ENCODE peak calls at places on chromosomes 11 and 22, in nine cellular contexts. A is lower lobe of right lung, O is tibial artery, D is sigmoid colon, L is heart right ventricle, P is adipocyte, H is H1, T is hepatocyte, Q is body of pancreas. G is an unnamed sample.
A peak's percentile ranks its signal among the peaks of the same experiment; 100 is the strongest.

GRCh38 chr22:31363885-31364284 is 17.7 kb upstream of the PATZ1 start:
- DNase-seq in A (no peak), O (no peak), D (no peak), L (no peak), P (no peak), H (no peak), T (no peak), Q (no peak), G (no peak)

GRCh38 chr11:45543808-45544422 is 121.5 kb downstream of the CHST1 start:
- DNase-seq in A (no peak), O (no peak), D (no peak), L (no peak), P (peak; percentile 15), H (peak; percentile 5), T (peak; percentile 55), Q (no peak), G (no peak)

GRCh38 chr22:38066381-38067027 is 9.3 kb downstream of the PICK1 start:
- DNase-seq in A (no peak), O (no peak), D (no peak), L (no peak), P (no peak), H (no peak), T (no peak), Q (no peak), G (no peak)

GRCh38 chr11:128282053-128282452 is 305.3 kb downstream of the ETS1 start:
- DNase-seq in A (no peak), O (no peak), D (no peak), L (no peak), P (no peak), H (no peak), T (no peak), Q (no peak), G (no peak)

GRCh38 chr11:119505861-119506260 is 82.9 kb upstream of the THY1 start:
- DNase-seq in A (no peak), O (no peak), D (peak; percentile 76), L (no peak), P (peak; percentile 88), H (no peak), T (no peak), Q (no peak), G (no peak)

GRCh38 chr11:108647701-108648527 is 17.0 kb upstream of the DDX10 start:
- DNase-seq in A (peak; percentile 60), O (peak; percentile 85), D (no peak), L (peak; percentile 56), P (peak; percentile 92), H (peak; percentile 64), T (peak; percentile 85), Q (peak; percentile 79), G (peak; percentile 76)

GRCh38 chr11:131609921-131610320 is 239.5 kb downstream of the NTM start:
- DNase-seq in A (no peak), O (no peak), D (no peak), L (no peak), P (no peak), H (no peak), T (no peak), Q (no peak), G (no peak)

GRCh38 chr11:47775240-47775869 is 8.2 kb upstream of the FNBP4 start:
- DNase-seq in A (no peak), O (peak; percentile 16), D (no peak), L (no peak), P (no peak), H (no peak), T (no peak), Q (no peak), G (no peak)

DNA sequence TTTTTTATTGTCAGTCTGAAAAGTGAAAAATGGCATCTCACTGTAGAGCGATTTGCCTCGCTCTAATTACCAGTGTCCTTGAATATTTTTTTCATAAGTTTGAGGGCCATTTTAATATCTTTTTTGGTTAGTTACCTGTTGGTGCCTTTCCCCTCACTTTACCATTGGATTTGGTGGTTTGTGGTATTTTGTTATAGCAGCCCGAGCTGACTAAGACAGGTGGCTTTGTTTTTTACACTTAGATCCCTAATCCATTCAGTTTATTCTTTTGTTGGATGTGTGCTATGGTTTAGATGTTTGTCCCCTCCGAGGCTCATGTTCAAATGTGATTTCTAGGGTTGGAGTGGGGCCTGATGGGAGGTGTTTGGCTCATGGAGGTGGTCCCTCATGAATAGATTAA is 6.5 kb upstream of the CAPN5 start:
- DNase-seq in A (no peak), O (peak; percentile 10), D (no peak), L (no peak), P (no peak), H (no peak), T (no peak), Q (no peak), G (no peak)
- H3K36me3 ChIP-seq in A (no peaks in the 10 kb centered on the region), O (no peaks in the 10 kb centered on the region), D (no peaks in the 10 kb centered on the region), L (no peaks in the 10 kb centered on the region), P (no peaks in the 10 kb centered on the region), H (no peaks in the 10 kb centered on the region), T (no peaks in the 10 kb centered on the region), Q (no peaks in the 10 kb centered on the region), G (no peaks in the 10 kb centered on the region)

GRCh38 chr11:58394195-58394594 is 12.5 kb downstream of the OR5B3 start:
- DNase-seq in A (no peak), O (no peak), D (no peak), L (no peak), P (peak; percentile 68), H (no peak), T (no peak), Q (no peak), G (peak; percentile 16)

GRCh38 chr11:58390551-58391063 is 16.1 kb downstream of the OR5B3 start:
- DNase-seq in A (peak; percentile 28), O (no peak), D (no peak), L (peak; percentile 4), P (no peak), H (no peak), T (no peak), Q (no peak), G (no peak)

GRCh38 chr11:58391879-58392278 is 14.8 kb downstream of the OR5B3 start:
- DNase-seq in A (no peak), O (no peak), D (no peak), L (no peak), P (peak; percentile 10), H (no peak), T (no peak), Q (no peak), G (no peak)

GRCh38 chr11:58395581-58395980 is 11.1 kb downstream of the OR5B3 start:
- DNase-seq in A (no peak), O (no peak), D (no peak), L (no peak), P (peak; percentile 15), H (no peak), T (no peak), Q (no peak), G (no peak)

DNA sequence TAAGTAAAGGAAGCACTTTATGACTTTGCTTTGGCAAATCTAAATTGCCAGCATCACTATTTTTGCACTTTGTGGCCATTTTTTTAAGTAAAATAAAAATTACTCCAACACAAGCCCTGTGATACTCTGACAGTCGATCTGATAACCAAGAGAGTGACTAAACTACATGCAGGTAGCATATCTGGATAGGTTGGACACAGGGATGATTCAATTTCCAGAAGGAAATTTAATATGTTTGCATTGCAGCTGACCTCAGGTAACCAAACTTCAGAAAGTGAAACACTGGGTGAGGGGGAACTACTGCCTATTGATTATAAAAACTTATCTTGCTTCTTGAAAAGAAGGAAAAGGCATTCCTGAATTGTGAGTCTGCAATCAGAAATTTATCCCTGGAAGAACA is 13.9 kb downstream of the OR5B3 start:
- DNase-seq in A (no peak), O (no peak), D (no peak), L (no peak), P (no peak), H (no peak), T (no peak), Q (no peak), G (no peak)
- H3K4me3 ChIP-seq in A (no peak overlapping the region), O (no peak overlapping the region), D (no peak overlapping the region), L (no peak overlapping the region), P (no peak overlapping the region), H (no peak overlapping the region), T (no peak overlapping the region), Q (no peak overlapping the region), G (no peak overlapping the region)

GRCh38 chr11:20596629-20597129 is 2.7 kb upstream of the SLC6A5 start:
- DNase-seq in A (no peak), O (no peak), D (no peak), L (no peak), P (no peak), H (no peak), T (no peak), Q (no peak), G (no peak)

GRCh38 chr11:20597137-20597923 is 2.1 kb upstream of the SLC6A5 start:
- DNase-seq in A (no peak), O (no peak), D (no peak), L (no peak), P (no peak), H (no peak), T (no peak), Q (no peak), G (no peak)

GRCh38 chr11:20592741-20593140 is 6.7 kb upstream of the SLC6A5 start:
- DNase-seq in A (no peak), O (no peak), D (no peak), L (no peak), P (no peak), H (no peak), T (no peak), Q (no peak), G (no peak)

GRCh38 chr11:20595101-20595500 is 4.3 kb upstream of the SLC6A5 start:
- DNase-seq in A (no peak), O (no peak), D (no peak), L (no peak), P (no peak), H (no peak), T (no peak), Q (no peak), G (no peak)

DNA sequence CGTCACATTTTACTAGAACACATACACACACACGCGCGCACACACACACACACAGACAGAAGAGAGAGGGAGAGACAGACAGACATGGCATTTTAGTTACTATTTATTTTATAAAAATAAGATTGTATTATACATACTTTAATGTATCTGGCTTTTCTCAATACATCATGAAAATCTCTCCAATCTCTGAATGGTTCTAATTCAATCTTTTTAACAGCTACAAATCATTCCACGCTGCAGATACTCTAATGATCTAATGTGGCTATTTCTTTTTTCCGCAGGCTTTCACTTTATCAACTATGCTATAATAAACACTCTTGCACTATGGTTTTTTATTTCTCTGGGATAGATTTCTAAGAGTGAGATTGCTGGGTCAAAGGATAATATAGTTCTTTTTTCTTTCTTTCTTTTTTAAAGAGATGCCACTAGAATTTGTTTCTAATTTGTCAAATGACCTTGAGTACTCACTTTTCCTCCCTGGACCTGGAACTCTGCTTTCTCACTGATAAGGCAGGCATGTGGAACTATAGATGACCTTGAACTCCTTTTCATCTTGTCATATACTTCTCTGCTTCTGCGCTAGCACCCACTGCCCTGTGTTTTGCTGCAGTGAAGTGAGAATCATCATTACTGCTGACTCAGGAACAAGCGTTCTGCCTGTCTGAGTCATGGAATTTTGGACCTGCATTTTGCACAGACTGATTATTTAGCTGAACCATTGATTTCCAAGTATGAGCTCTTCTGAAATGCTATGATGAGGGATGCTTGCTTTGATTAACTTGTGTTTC is 4.9 kb upstream of the SLC6A5 start:
- DNase-seq in A (no peak), O (no peak), D (no peak), L (no peak), P (no peak), H (no peak), T (no peak), Q (no peak), G (no peak)
- H3K27me3 ChIP-seq in A (peaks cover 67% of the 10 kb centered on the region), O (peaks cover 60% of the 10 kb centered on the region), D (peaks cover 20% of the 10 kb centered on the region), L (peaks cover 70% of the 10 kb centered on the region), P (peaks cover 55% of the 10 kb centered on the region), H (peaks cover 51% of the 10 kb centered on the region), T (peaks cover 65% of the 10 kb centered on the region), Q (no peaks in the 10 kb centered on the region), G (peaks cover 5% of the 10 kb centered on the region)

GRCh38 chr22:30295576-30295975 is 6.3 kb upstream of the CASTOR1 start:
- DNase-seq in A (no peak), O (no peak), D (no peak), L (no peak), P (no peak), H (no peak), T (no peak), Q (no peak), G (no peak)

GRCh38 chr22:30294830-30295229 is 5.5 kb upstream of the CASTOR1 start:
- DNase-seq in A (no peak), O (no peak), D (no peak), L (no peak), P (no peak), H (no peak), T (no peak), Q (no peak), G (no peak)

GRCh38 chr22:30296851-30297250 is 7.5 kb upstream of the CASTOR1 start:
- DNase-seq in A (no peak), O (no peak), D (no peak), L (no peak), P (no peak), H (no peak), T (no peak), Q (no peak), G (no peak)

GRCh38 chr22:30297276-30298004 is 8.1 kb upstream of the CASTOR1 start:
- DNase-seq in A (no peak), O (no peak), D (no peak), L (no peak), P (no peak), H (no peak), T (no peak), Q (no peak), G (no peak)

GRCh38 chr22:30296324-30296723 is 7.0 kb upstream of the CASTOR1 start:
- DNase-seq in A (no peak), O (no peak), D (no peak), L (no peak), P (no peak), H (no peak), T (no peak), Q (no peak), G (no peak)
- H3K36me3 ChIP-seq in A (peaks cover 91% of the 10 kb centered on the region), O (peaks cover 98% of the 10 kb centered on the region), D (peaks cover 58% of the 10 kb centered on the region), L (peaks cover 97% of the 10 kb centered on the region), P (peaks cover 96% of the 10 kb centered on the region), H (no peaks in the 10 kb centered on the region), T (no peaks in the 10 kb centered on the region), Q (no peaks in the 10 kb centered on the region), G (peaks cover 5% of the 10 kb centered on the region)